ENCODE peak calls at places on chromosomes 3 and 15, in ten cellular contexts. V, M, G, T, I, Q, S, Z, X and B are unnamed samples.

GRCh38 chr3:179729086-179729485 is 76.2 kb downstream of the USP13 start:
- DNase-seq in V (no peak), M (no peak), G (no peak), T (no peak), I (no peak), Q (no peak), S (no peak), Z (no peak), X (no peak), B (no peak)

GRCh38 chr3:58059349-58060321 is 51.4 kb downstream of the FLNB start:
- DNase-seq in V (no peak), M (no peak), G (no peak), T (no peak), I (no peak), Q (no peak), S (no peak), Z (no peak), X (no peak), B (no peak)

GRCh38 chr3:194760740-194761139 is 75.1 kb downstream of the FAM43A start:
- DNase-seq in V (no peak), M (no peak), G (no peak), T (no peak), I (no peak), Q (no peak), S (no peak), Z (no peak), X (no peak), B (no peak)

GRCh38 chr15:41928637-41929620 is 35.1 kb upstream of the SPTBN5 start:
- DNase-seq in V (no peak), M (peak; percentile 51), G (no peak), T (no peak), I (peak; percentile 74), Q (no peak), S (no peak), Z (no peak), X (no peak), B (peak; percentile 53)

GRCh38 chr3:11651900-11652299 is 8.2 kb upstream of the VGLL4 start:
- DNase-seq in V (no peak), M (no peak), G (no peak), T (peak; percentile 64), I (peak; percentile 42), Q (no peak), S (no peak), Z (no peak), X (peak; percentile 25), B (no peak)

GRCh38 chr3:191066669-191067068 is 132.4 kb upstream of the OSTN start:
- DNase-seq in V (no peak), M (no peak), G (no peak), T (no peak), I (no peak), Q (no peak), S (no peak), Z (no peak), X (no peak), B (no peak)

GRCh38 chr15:60829416-60829815 is 350.5 kb upstream of the ICE2 start:
- DNase-seq in V (no peak), M (no peak), G (no peak), T (no peak), I (no peak), Q (no peak), S (peak; percentile 11), Z (no peak), X (no peak), B (no peak)

GRCh38 chr3:10283638-10284037 is 9.1 kb downstream of the GHRL start:
- DNase-seq in V (no peak), M (no peak), G (no peak), T (no peak), I (no peak), Q (no peak), S (no peak), Z (no peak), X (peak; percentile 48), B (no peak)

GRCh38 chr3:190444576-190445145 is 5.0 kb downstream of the TMEM207 start:
- DNase-seq in V (no peak), M (no peak), G (no peak), T (no peak), I (no peak), Q (no peak), S (no peak), Z (no peak), X (no peak), B (no peak)

GRCh38 chr15:32042269-32042996 is 12.1 kb downstream of the CHRNA7 start:
- DNase-seq in V (no peak), M (no peak), G (no peak), T (no peak), I (no peak), Q (no peak), S (no peak), Z (no peak), X (no peak), B (no peak)